ENCODE peak calls at places on chromosome 5, in eight cellular contexts. J, G, Z, V, D, P, I and L are unnamed samples.

GRCh38 chr5:111781200-111781599 is 24.2 kb upstream of the NREP start:
- DNase-seq in P (no peak), I (peak), G (no peak), V (no peak), Z (no peak), J (no peak), D (peak), L (peak)

GRCh38 chr5:133783481-133783880 is 171.1 kb upstream of the FSTL4 start:
- DNase-seq in D (no peak), J (no peak), Z (no peak), G (no peak), P (no peak), I (no peak), V (no peak), L (no peak)

GRCh38 chr5:107381189-107381856 is 289.4 kb downstream of the EFNA5 start:
- DNase-seq in I (peak), V (no peak), Z (no peak), G (no peak), J (no peak), D (no peak), P (no peak), L (no peak)

GRCh38 chr5:62256161-62257017 is 49.6 kb upstream of the KIF2A start:
- DNase-seq in I (peak), P (peak), D (no peak), Z (peak), J (no peak), V (no peak), G (no peak), L (no peak)

GRCh38 chr5:119074419-119074818 is 3.5 kb downstream of the DMXL1 start:
- DNase-seq in J (no peak), P (peak), Z (no peak), V (no peak), G (no peak), D (no peak), I (no peak), L (no peak)

GRCh38 chr5:71601222-71602026 is 14.3 kb downstream of the MCCC2 start:
- DNase-seq in J (no peak), Z (peak), I (peak), D (peak), P (peak), V (no peak), G (peak), L (no peak)

GRCh38 chr5:159440235-159440634 is 109.9 kb upstream of the IL12B start:
- DNase-seq in D (no peak), Z (no peak), G (no peak), I (no peak), P (peak), V (no peak), J (no peak), L (no peak)

GRCh38 chr5:125038477-125038876 is 292.0 kb upstream of the ZNF608 start:
- DNase-seq in V (no peak), P (no peak), G (no peak), D (no peak), Z (no peak), J (peak), I (no peak), L (no peak)

GRCh38 chr5:6003040-6003825 is 375.1 kb downstream of the MED10 start:
- DNase-seq in V (no peak), I (no peak), Z (no peak), P (no peak), G (no peak), J (no peak), D (no peak), L (no peak)

GRCh38 chr5:180135967-180136641 is 64.5 kb upstream of the RNF130 start:
- DNase-seq in V (no peak), D (no peak), P (no peak), Z (no peak), G (no peak), J (peak), I (no peak), L (no peak)

GRCh38 chr5:115309751-115310370 is 13.4 kb upstream of the CCDC112 start:
- DNase-seq in J (no peak), I (peak), G (no peak), P (peak), Z (no peak), V (no peak), D (no peak), L (no peak)

GRCh38 chr5:180332051-180332517 is 21.1 kb downstream of the GFPT2 start:
- DNase-seq in D (no peak), P (no peak), V (no peak), G (peak), J (peak), Z (no peak), I (peak), L (no peak)

GRCh38 chr5:169716287-169716686 is 79.2 kb downstream of the DOCK2 start:
- DNase-seq in J (no peak), I (peak), P (no peak), G (no peak), V (no peak), Z (no peak), D (no peak), L (no peak)

GRCh38 chr5:120655828-120656435 is 191.8 kb downstream of the PRR16 start:
- DNase-seq in G (peak), P (peak), I (peak), V (no peak), D (peak), J (no peak), Z (no peak), L (no peak)

GRCh38 chr5:178304016-178304415 is 71.4 kb upstream of the PHYKPL start:
- DNase-seq in I (no peak), V (peak), G (no peak), D (no peak), J (peak), P (no peak), Z (no peak), L (peak)

GRCh38 chr5:33984671-33985124 is at the start of gene SLC45A2:
- DNase-seq in G (no peak), Z (no peak), J (no peak), V (no peak), D (no peak), I (no peak), P (no peak), L (no peak)

GRCh38 chr5:95823241-95823737 is 763 bp upstream of the GLRX start:
- DNase-seq in P (peak), V (no peak), J (no peak), I (no peak), Z (no peak), G (no peak), D (no peak), L (no peak)

GRCh38 chr5:79255786-79256557 is 20.0 kb downstream of the JMY start:
- DNase-seq in D (peak), P (peak), Z (no peak), J (no peak), V (no peak), I (peak), G (peak), L (no peak)

GRCh38 chr5:133114933-133115310 is 63.1 kb downstream of the HSPA4 start:
- DNase-seq in I (no peak), J (no peak), V (no peak), Z (no peak), D (no peak), P (no peak), G (no peak), L (no peak)

GRCh38 chr5:160621503-160621902 is 199.8 kb downstream of the PTTG1 start:
- DNase-seq in G (no peak), P (no peak), J (no peak), D (no peak), Z (no peak), I (no peak), V (no peak), L (no peak)

DNA sequence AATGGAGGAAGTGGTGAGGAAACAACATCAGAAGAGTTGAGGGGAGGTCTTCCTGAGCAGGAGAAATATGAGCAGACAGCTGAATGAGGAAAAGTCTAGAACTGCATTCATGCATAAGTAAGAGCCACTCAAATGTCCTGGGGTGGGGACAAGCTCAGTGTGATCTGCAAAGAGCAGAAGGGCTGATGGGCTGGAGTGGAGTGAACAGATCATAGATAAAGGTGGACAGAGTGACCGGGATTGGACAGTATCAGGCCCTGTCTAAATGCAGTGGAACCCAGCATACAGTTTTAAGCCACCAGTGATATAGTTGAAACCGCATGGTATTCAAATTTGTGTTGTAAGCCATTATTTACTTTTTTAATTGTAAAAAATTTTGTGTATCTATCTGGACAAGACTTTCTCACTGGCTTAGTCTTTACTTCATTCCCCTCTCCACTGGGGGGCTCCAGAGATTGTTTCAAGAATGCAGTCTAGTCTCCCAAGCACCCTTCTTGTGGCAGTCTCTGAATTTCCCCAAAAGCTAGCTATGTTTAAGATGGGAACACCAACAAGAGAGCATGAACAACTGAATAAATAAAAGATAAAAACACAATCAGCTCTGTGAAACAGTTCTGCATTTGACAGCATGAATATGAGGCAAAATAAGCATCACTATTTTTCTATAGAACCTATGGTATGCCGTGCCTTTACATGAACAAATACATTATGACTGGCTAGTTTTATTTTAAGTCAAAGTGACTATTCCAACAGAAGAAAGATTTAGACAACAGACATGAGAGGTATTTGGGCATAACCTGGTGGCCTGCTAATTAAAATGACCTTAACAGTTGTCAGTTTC is 10.7 kb upstream of the STK32A start:
- DNase-seq in J (no peak), Z (no peak), D (peak), G (peak), V (no peak), I (peak), P (peak), L (no peak)
- TF ChIP-seq CTCF in J (peak), Z (no peak), D (peak), G (no peak), V (peak), I (peak), P (peak), L (peak)

GRCh38 chr5:67432601-67433000 is 236.0 kb upstream of the CD180 start:
- DNase-seq in J (no peak), Z (no peak), V (no peak), I (no peak), P (no peak), D (no peak), G (no peak), L (no peak)
- TF ChIP-seq CTCF in J (no peak), Z (no peak), V (no peak), I (no peak), P (no peak), D (no peak), G (no peak), L (no peak)

DNA sequence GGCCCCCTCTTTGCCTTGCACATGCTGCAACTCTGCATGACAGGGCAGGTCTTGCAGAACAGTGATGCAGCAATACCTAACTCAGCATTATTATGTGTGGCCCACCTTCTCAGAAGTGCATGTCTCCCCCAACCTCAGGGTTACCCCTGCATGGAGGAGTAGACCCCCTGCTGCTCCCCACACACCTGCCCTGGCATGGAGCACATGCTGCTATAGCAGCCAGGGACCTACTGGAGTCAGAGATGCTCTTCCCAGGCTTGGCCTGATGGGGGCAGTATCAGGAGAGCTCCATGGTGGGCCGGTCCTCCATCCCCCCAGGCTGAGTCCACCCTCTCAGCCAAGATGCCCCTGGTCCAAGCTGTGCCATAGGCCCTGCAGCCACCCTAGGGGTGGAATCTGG is 13.2 kb upstream of the BOD1 start:
- DNase-seq in I (no peak), V (no peak), Z (no peak), G (peak), D (no peak), P (peak), J (peak), L (no peak)
- TF ChIP-seq CTCF in I (peak), V (peak), Z (no peak), G (peak), D (no peak), P (peak), J (no peak), L (no peak)

GRCh38 chr5:136246122-136246521 is 53.2 kb upstream of the SMIM32 start:
- DNase-seq in V (no peak), P (no peak), I (no peak), D (no peak), Z (no peak), J (no peak), G (no peak), L (no peak)
- TF ChIP-seq CTCF in V (no peak), P (no peak), I (no peak), D (no peak), Z (no peak), J (no peak), G (no peak), L (no peak)

GRCh38 chr5:174523311-174524159 is 200.8 kb upstream of the MSX2 start:
- DNase-seq in G (no peak), I (no peak), J (no peak), D (peak), P (no peak), Z (no peak), V (no peak), L (no peak)
- TF ChIP-seq CTCF in G (no peak), I (no peak), J (no peak), D (no peak), P (no peak), Z (no peak), V (no peak), L (no peak)

DNA sequence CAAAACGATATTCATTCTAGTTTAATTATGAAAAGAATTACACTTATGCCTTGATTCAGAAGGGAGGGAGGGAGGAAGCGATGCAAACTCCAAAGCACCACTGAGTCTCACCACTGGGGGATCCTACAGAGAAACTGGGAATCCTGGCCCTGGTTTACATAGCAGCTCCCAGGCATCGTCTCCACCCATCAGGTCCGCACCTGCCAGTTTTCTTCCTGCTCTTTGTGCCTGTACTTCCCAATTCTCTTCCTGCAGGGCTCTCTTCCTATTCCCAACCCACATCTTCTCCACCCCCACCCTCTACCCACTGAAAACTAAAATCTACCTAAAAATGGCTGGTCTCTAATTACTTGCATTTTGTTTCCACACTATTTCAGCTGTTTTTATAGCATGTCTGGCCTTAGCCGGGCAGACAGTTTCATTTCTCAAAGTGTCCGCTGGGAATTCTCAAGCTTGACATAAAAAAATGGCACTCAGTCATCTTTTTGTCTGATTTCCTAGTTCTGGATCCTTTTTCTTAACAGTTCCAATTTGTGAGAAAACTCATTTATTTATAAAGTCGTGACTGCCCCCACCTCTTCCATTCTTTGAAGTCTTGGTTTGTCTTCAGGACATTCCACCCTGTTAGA is 1.6 kb upstream of the TNIP1 start:
- DNase-seq in I (no peak), Z (no peak), J (no peak), D (no peak), V (peak), G (peak), P (no peak), L (peak)
- TF ChIP-seq CTCF in I (peak), Z (peak), J (no peak), D (no peak), V (no peak), G (peak), P (peak), L (peak)